ENCODE peak calls at places on chromosomes 2 and 18, in nine cellular contexts. One of them, this sample, is unnamed. For H3K27me3 and H3K36me3, the result is how much of the 10 kb centered on the place peaks cover.

GRCh38 chr2:10319892-10320574 is 17.3 kb downstream of the HPCAL1 start:
- DNase-seq in WERI-Rb-1: no peak
- DNase-seq in GM23338: no peak
- DNase-seq in lower lobe of right lung: no peak
- DNase-seq in prostate gland: no peak
- DNase-seq in upper lobe of right lung: no peak
- DNase-seq in BJ: no peak
- DNase-seq in IMR-90: no peak
- DNase-seq in brain microvascular endothelial cell: no peak
- DNase-seq in this sample: no peak

GRCh38 chr18:22542400-22542835 is 124.7 kb upstream of the CTAGE1 start:
- DNase-seq in GM23338: no peak
- DNase-seq in BJ: no peak
- DNase-seq in lower lobe of right lung: peak
- DNase-seq in IMR-90: peak
- DNase-seq in upper lobe of right lung: peak
- DNase-seq in WERI-Rb-1: no peak
- DNase-seq in prostate gland: no peak
- DNase-seq in brain microvascular endothelial cell: peak
- DNase-seq in this sample: no peak

GRCh38 chr2:170512271-170512670 is 202.9 kb upstream of the SP5 start:
- DNase-seq in BJ: no peak
- DNase-seq in GM23338: no peak
- DNase-seq in upper lobe of right lung: no peak
- DNase-seq in IMR-90: no peak
- DNase-seq in WERI-Rb-1: peak
- DNase-seq in brain microvascular endothelial cell: no peak
- DNase-seq in lower lobe of right lung: no peak
- DNase-seq in prostate gland: peak
- DNase-seq in this sample: no peak

GRCh38 chr2:33417093-33417492 is 59.4 kb upstream of the RASGRP3 start:
- DNase-seq in IMR-90: no peak
- DNase-seq in GM23338: no peak
- DNase-seq in brain microvascular endothelial cell: no peak
- DNase-seq in upper lobe of right lung: no peak
- DNase-seq in lower lobe of right lung: no peak
- DNase-seq in prostate gland: no peak
- DNase-seq in WERI-Rb-1: no peak
- DNase-seq in BJ: no peak
- DNase-seq in this sample: no peak

GRCh38 chr2:143171817-143172216 is 42.6 kb downstream of the ARHGAP15 start:
- DNase-seq in upper lobe of right lung: no peak
- DNase-seq in prostate gland: no peak
- DNase-seq in brain microvascular endothelial cell: no peak
- DNase-seq in lower lobe of right lung: no peak
- DNase-seq in IMR-90: peak
- DNase-seq in GM23338: peak
- DNase-seq in BJ: no peak
- DNase-seq in WERI-Rb-1: peak
- DNase-seq in this sample: no peak

GRCh38 chr2:215770668-215771067 is 242.7 kb downstream of the MREG start:
- DNase-seq in lower lobe of right lung: no peak
- DNase-seq in BJ: no peak
- DNase-seq in GM23338: no peak
- DNase-seq in IMR-90: no peak
- DNase-seq in upper lobe of right lung: no peak
- DNase-seq in WERI-Rb-1: no peak
- DNase-seq in prostate gland: no peak
- DNase-seq in brain microvascular endothelial cell: no peak
- DNase-seq in this sample: no peak

GRCh38 chr2:146135245-146135644 is 1615.3 kb upstream of the ZEB2 start:
- DNase-seq in WERI-Rb-1: no peak
- DNase-seq in GM23338: peak
- DNase-seq in upper lobe of right lung: no peak
- DNase-seq in IMR-90: no peak
- DNase-seq in prostate gland: no peak
- DNase-seq in BJ: peak
- DNase-seq in lower lobe of right lung: no peak
- DNase-seq in brain microvascular endothelial cell: no peak
- DNase-seq in this sample: no peak

GRCh38 chr2:188979119-188979729 is 5.1 kb downstream of the COL3A1 start:
- DNase-seq in GM23338: no peak
- DNase-seq in lower lobe of right lung: no peak
- DNase-seq in brain microvascular endothelial cell: no peak
- DNase-seq in IMR-90: peak
- DNase-seq in BJ: no peak
- DNase-seq in upper lobe of right lung: no peak
- DNase-seq in prostate gland: no peak
- DNase-seq in WERI-Rb-1: no peak
- DNase-seq in this sample: no peak

GRCh38 chr2:100865819-100866462 is 46.0 kb downstream of the NPAS2 start:
- DNase-seq in WERI-Rb-1: no peak
- DNase-seq in BJ: peak
- DNase-seq in brain microvascular endothelial cell: peak
- DNase-seq in lower lobe of right lung: no peak
- DNase-seq in IMR-90: peak
- DNase-seq in upper lobe of right lung: no peak
- DNase-seq in GM23338: no peak
- DNase-seq in prostate gland: no peak
- DNase-seq in this sample: no peak

GRCh38 chr2:207951734-207952480 is 73.4 kb downstream of the PLEKHM3 start:
- DNase-seq in GM23338: peak
- DNase-seq in prostate gland: no peak
- DNase-seq in BJ: no peak
- DNase-seq in IMR-90: no peak
- DNase-seq in upper lobe of right lung: no peak
- DNase-seq in brain microvascular endothelial cell: no peak
- DNase-seq in WERI-Rb-1: no peak
- DNase-seq in lower lobe of right lung: no peak
- DNase-seq in this sample: no peak

GRCh38 chr18:5515007-5515744 is 28.6 kb downstream of the EPB41L3 start:
- DNase-seq in prostate gland: no peak
- DNase-seq in GM23338: no peak
- DNase-seq in lower lobe of right lung: no peak
- DNase-seq in WERI-Rb-1: peak
- DNase-seq in brain microvascular endothelial cell: no peak
- DNase-seq in BJ: no peak
- DNase-seq in IMR-90: no peak
- DNase-seq in upper lobe of right lung: no peak
- DNase-seq in this sample: no peak

GRCh38 chr2:231680992-231681852 is 27.1 kb upstream of the PTMA start:
- DNase-seq in prostate gland: peak
- DNase-seq in lower lobe of right lung: peak
- DNase-seq in GM23338: peak
- DNase-seq in WERI-Rb-1: peak
- DNase-seq in brain microvascular endothelial cell: peak
- DNase-seq in BJ: no peak
- DNase-seq in upper lobe of right lung: peak
- DNase-seq in IMR-90: peak
- DNase-seq in this sample: peak

GRCh38 chr2:68420254-68420910 is 46.7 kb downstream of the FBXO48 start:
- DNase-seq in BJ: no peak
- DNase-seq in upper lobe of right lung: no peak
- DNase-seq in lower lobe of right lung: no peak
- DNase-seq in prostate gland: no peak
- DNase-seq in WERI-Rb-1: no peak
- DNase-seq in GM23338: no peak
- DNase-seq in brain microvascular endothelial cell: no peak
- DNase-seq in IMR-90: peak
- DNase-seq in this sample: no peak

GRCh38 chr2:230254152-230254881 is 28.8 kb downstream of the SP140 start:
- DNase-seq in WERI-Rb-1: no peak
- DNase-seq in BJ: no peak
- DNase-seq in prostate gland: no peak
- DNase-seq in brain microvascular endothelial cell: no peak
- DNase-seq in lower lobe of right lung: no peak
- DNase-seq in GM23338: no peak
- DNase-seq in upper lobe of right lung: no peak
- DNase-seq in IMR-90: no peak
- DNase-seq in this sample: no peak

GRCh38 chr2:104844813-104845551 is 8.9 kb upstream of the POU3F3 start:
- DNase-seq in IMR-90: no peak
- DNase-seq in GM23338: peak
- DNase-seq in lower lobe of right lung: no peak
- DNase-seq in WERI-Rb-1: no peak
- DNase-seq in prostate gland: no peak
- DNase-seq in BJ: no peak
- DNase-seq in brain microvascular endothelial cell: no peak
- DNase-seq in upper lobe of right lung: no peak
- DNase-seq in this sample: no peak

GRCh38 chr2:104848526-104848925 is 5.4 kb upstream of the POU3F3 start:
- DNase-seq in brain microvascular endothelial cell: no peak
- DNase-seq in IMR-90: no peak
- DNase-seq in BJ: no peak
- DNase-seq in WERI-Rb-1: no peak
- DNase-seq in GM23338: peak
- DNase-seq in lower lobe of right lung: no peak
- DNase-seq in upper lobe of right lung: no peak
- DNase-seq in prostate gland: no peak
- DNase-seq in this sample: no peak

GRCh38 chr2:104846182-104846954 is 7.5 kb upstream of the POU3F3 start:
- DNase-seq in prostate gland: no peak
- DNase-seq in upper lobe of right lung: no peak
- DNase-seq in BJ: no peak
- DNase-seq in brain microvascular endothelial cell: no peak
- DNase-seq in lower lobe of right lung: no peak
- DNase-seq in WERI-Rb-1: no peak
- DNase-seq in GM23338: no peak
- DNase-seq in IMR-90: no peak
- DNase-seq in this sample: no peak

GRCh38 chr2:104847821-104848160 is 6.1 kb upstream of the POU3F3 start:
- DNase-seq in GM23338: no peak
- DNase-seq in BJ: no peak
- DNase-seq in WERI-Rb-1: no peak
- DNase-seq in brain microvascular endothelial cell: no peak
- DNase-seq in prostate gland: no peak
- DNase-seq in IMR-90: no peak
- DNase-seq in upper lobe of right lung: no peak
- DNase-seq in lower lobe of right lung: no peak
- DNase-seq in this sample: no peak

DNA sequence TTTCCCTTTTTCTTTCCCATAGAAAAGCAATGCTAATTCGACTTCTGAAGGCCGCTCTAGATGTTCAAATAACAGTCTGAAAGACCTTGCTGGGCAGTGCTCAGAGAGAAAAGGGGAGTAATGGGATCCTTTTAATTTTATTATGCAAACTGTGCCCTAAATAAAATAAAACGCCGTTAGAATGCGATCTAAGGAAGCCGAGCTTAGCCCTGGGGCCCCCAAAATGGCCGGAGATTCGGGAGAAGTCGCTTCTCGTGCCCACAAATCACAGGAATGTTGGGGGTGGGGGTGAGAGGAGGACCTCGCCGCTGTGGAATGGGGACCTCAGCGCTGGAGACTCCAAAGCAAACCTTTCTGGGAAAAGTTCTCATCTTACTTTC is 8.4 kb upstream of the POU3F3 start:
- DNase-seq in WERI-Rb-1: no peak
- DNase-seq in BJ: no peak
- DNase-seq in brain microvascular endothelial cell: no peak
- DNase-seq in upper lobe of right lung: no peak
- DNase-seq in IMR-90: no peak
- DNase-seq in prostate gland: no peak
- DNase-seq in lower lobe of right lung: no peak
- DNase-seq in GM23338: peak
- DNase-seq in this sample: no peak
- H3K27me3 ChIP-seq in WERI-Rb-1: half or more
- H3K27me3 ChIP-seq in BJ: half or more
- H3K27me3 ChIP-seq in brain microvascular endothelial cell: half or more
- H3K27me3 ChIP-seq in upper lobe of right lung: half or more
- H3K27me3 ChIP-seq in IMR-90: half or more
- H3K27me3 ChIP-seq in prostate gland: under half
- H3K27me3 ChIP-seq in lower lobe of right lung: half or more
- H3K27me3 ChIP-seq in GM23338: half or more
- H3K27me3 ChIP-seq in this sample: half or more

GRCh38 chr2:63424329-63425078 is 163.8 kb downstream of the WDPCP start:
- DNase-seq in brain microvascular endothelial cell: peak
- DNase-seq in WERI-Rb-1: peak
- DNase-seq in GM23338: peak
- DNase-seq in BJ: no peak
- DNase-seq in prostate gland: no peak
- DNase-seq in upper lobe of right lung: no peak
- DNase-seq in lower lobe of right lung: no peak
- DNase-seq in IMR-90: peak
- DNase-seq in this sample: no peak
- TF ChIP-seq CTCF in brain microvascular endothelial cell: peak
- TF ChIP-seq CTCF in WERI-Rb-1: peak
- TF ChIP-seq CTCF in GM23338: peak
- TF ChIP-seq CTCF in BJ: peak
- TF ChIP-seq CTCF in prostate gland: no peak
- TF ChIP-seq CTCF in upper lobe of right lung: peak
- TF ChIP-seq CTCF in lower lobe of right lung: peak
- TF ChIP-seq CTCF in IMR-90: peak
- TF ChIP-seq CTCF in this sample: peak

GRCh38 chr2:61221819-61222218 is 59.8 kb downstream of the C2orf74 start:
- DNase-seq in WERI-Rb-1: no peak
- DNase-seq in lower lobe of right lung: no peak
- DNase-seq in brain microvascular endothelial cell: no peak
- DNase-seq in prostate gland: no peak
- DNase-seq in upper lobe of right lung: no peak
- DNase-seq in GM23338: no peak
- DNase-seq in BJ: no peak
- DNase-seq in IMR-90: no peak
- DNase-seq in this sample: no peak
- H3K36me3 ChIP-seq in WERI-Rb-1: half or more
- H3K36me3 ChIP-seq in lower lobe of right lung: half or more
- H3K36me3 ChIP-seq in brain microvascular endothelial cell: under half
- H3K36me3 ChIP-seq in prostate gland: under half
- H3K36me3 ChIP-seq in upper lobe of right lung: half or more
- H3K36me3 ChIP-seq in GM23338: under half
- H3K36me3 ChIP-seq in BJ: under half
- H3K36me3 ChIP-seq in IMR-90: under half
- H3K36me3 ChIP-seq in this sample: under half

GRCh38 chr2:178732913-178733312 is 74.3 kb downstream of the TTN start:
- DNase-seq in brain microvascular endothelial cell: no peak
- DNase-seq in IMR-90: no peak
- DNase-seq in lower lobe of right lung: no peak
- DNase-seq in upper lobe of right lung: no peak
- DNase-seq in WERI-Rb-1: no peak
- DNase-seq in BJ: no peak
- DNase-seq in prostate gland: no peak
- DNase-seq in GM23338: no peak
- DNase-seq in this sample: no peak

GRCh38 chr2:178733975-178734374 is 73.2 kb downstream of the TTN start:
- DNase-seq in upper lobe of right lung: no peak
- DNase-seq in BJ: no peak
- DNase-seq in brain microvascular endothelial cell: no peak
- DNase-seq in GM23338: no peak
- DNase-seq in lower lobe of right lung: no peak
- DNase-seq in prostate gland: no peak
- DNase-seq in IMR-90: no peak
- DNase-seq in WERI-Rb-1: no peak
- DNase-seq in this sample: no peak

GRCh38 chr2:178730049-178730448 is 77.2 kb downstream of the TTN start:
- DNase-seq in upper lobe of right lung: no peak
- DNase-seq in IMR-90: no peak
- DNase-seq in lower lobe of right lung: no peak
- DNase-seq in brain microvascular endothelial cell: no peak
- DNase-seq in BJ: no peak
- DNase-seq in WERI-Rb-1: no peak
- DNase-seq in prostate gland: no peak
- DNase-seq in GM23338: no peak
- DNase-seq in this sample: no peak

GRCh38 chr2:178731300-178731699 is 75.9 kb downstream of the TTN start:
- DNase-seq in BJ: no peak
- DNase-seq in prostate gland: no peak
- DNase-seq in brain microvascular endothelial cell: no peak
- DNase-seq in upper lobe of right lung: no peak
- DNase-seq in lower lobe of right lung: no peak
- DNase-seq in GM23338: no peak
- DNase-seq in WERI-Rb-1: no peak
- DNase-seq in IMR-90: no peak
- DNase-seq in this sample: peak

GRCh38 chr2:178734518-178734917 is 72.7 kb downstream of the TTN start:
- DNase-seq in GM23338: no peak
- DNase-seq in IMR-90: no peak
- DNase-seq in lower lobe of right lung: no peak
- DNase-seq in brain microvascular endothelial cell: no peak
- DNase-seq in upper lobe of right lung: no peak
- DNase-seq in BJ: no peak
- DNase-seq in prostate gland: no peak
- DNase-seq in WERI-Rb-1: no peak
- DNase-seq in this sample: no peak
- H3K27me3 ChIP-seq in GM23338: under half
- H3K27me3 ChIP-seq in IMR-90: under half
- H3K27me3 ChIP-seq in lower lobe of right lung: under half
- H3K27me3 ChIP-seq in brain microvascular endothelial cell: under half
- H3K27me3 ChIP-seq in upper lobe of right lung: under half
- H3K27me3 ChIP-seq in BJ: under half
- H3K27me3 ChIP-seq in prostate gland: under half
- H3K27me3 ChIP-seq in WERI-Rb-1: under half
- H3K27me3 ChIP-seq in this sample: under half

This sample was measured in heart right ventricle.